ENCODE peak calls at places on chromosome 5, in seven cellular contexts. P is A549; J is small intestine; Z is stimulated activated CD4-positive, alpha-beta T cell treated with anti-CD3 and anti-CD28 coated beads, TNF-alpha, amount 100 ng/mL, for 48 hours; Q is HS-27A; H is esophagus squamous epithelium; M is right cardiac atrium. L is an unnamed sample.

GRCh38 chr5:62206150-62206829 is 99.7 kb upstream of the KIF2A start:
- DNase-seq in J (no peak), Z (no peak), H (no peak), Q (no peak), P (peak; percentile 28), M (no peak), L (no peak)

GRCh38 chr5:179766726-179767455 is 26.9 kb upstream of the LTC4S start:
- DNase-seq in H (no peak), Q (no peak), J (peak; percentile 49), Z (no peak), M (no peak), P (no peak), L (no peak)

GRCh38 chr5:127840198-127840524 is 137.0 kb downstream of the CCDC192 start:
- DNase-seq in H (no peak), M (no peak), Q (no peak), P (no peak), Z (no peak), J (no peak), L (no peak)

GRCh38 chr5:17339841-17340240 is 122.4 kb downstream of the BASP1 start:
- DNase-seq in Q (no peak), M (no peak), Z (no peak), P (no peak), J (no peak), H (no peak), L (no peak)

GRCh38 chr5:172144291-172144815 is 43.7 kb downstream of the STK10 start:
- DNase-seq in H (no peak), Z (no peak), Q (no peak), P (no peak), J (peak; percentile 27), M (peak; percentile 61), L (peak; percentile 43)

GRCh38 chr5:135456238-135457099 is 4.3 kb upstream of the TIFAB start:
- DNase-seq in M (peak; percentile 61), Q (no peak), P (no peak), H (no peak), J (no peak), Z (no peak), L (peak; percentile 68)

GRCh38 chr5:169944922-169945675 is 35.2 kb downstream of the INSYN2B start:
- DNase-seq in Q (no peak), H (no peak), M (no peak), J (no peak), P (no peak), Z (no peak), L (peak; percentile 31)

GRCh38 chr5:115160975-115161475 is 8.7 kb downstream of the TRIM36 start:
- DNase-seq in Q (no peak), J (no peak), Z (no peak), P (no peak), H (no peak), M (no peak), L (no peak)

GRCh38 chr5:97979740-97980139 is 793.7 kb upstream of the RGMB start:
- DNase-seq in M (peak; percentile 23), Z (no peak), H (no peak), Q (no peak), P (no peak), J (no peak), L (peak; percentile 23)

GRCh38 chr5:164637931-164638521 is 1132.6 kb downstream of the MAT2B start:
- DNase-seq in Z (no peak), J (no peak), P (no peak), H (no peak), M (no peak), Q (no peak), L (no peak)

GRCh38 chr5:142874537-142874936 is 104.4 kb downstream of the ARHGAP26 start:
- DNase-seq in P (peak; percentile 73), H (no peak), M (peak; percentile 92), J (peak; percentile 99), Q (no peak), Z (no peak), L (peak; percentile 91)

GRCh38 chr5:165101709-165102108 is 1596.3 kb downstream of the MAT2B start:
- DNase-seq in Q (no peak), J (no peak), P (no peak), M (no peak), H (no peak), Z (no peak), L (no peak)

GRCh38 chr5:127409236-127409921 is 108.1 kb upstream of the PRRC1 start:
- DNase-seq in Z (no peak), P (no peak), M (no peak), H (no peak), J (no peak), Q (no peak), L (no peak)

GRCh38 chr5:60674670-60675069 is 25.3 kb downstream of the DEPDC1B start:
- DNase-seq in M (no peak), Q (no peak), H (no peak), P (no peak), J (peak; percentile 66), Z (no peak), L (no peak)

GRCh38 chr5:125227333-125228075 is 481.1 kb upstream of the ZNF608 start:
- DNase-seq in H (no peak), P (peak; percentile 1), M (no peak), Q (no peak), Z (no peak), J (peak; percentile 6), L (no peak)

GRCh38 chr5:172697123-172698121 is 56.4 kb downstream of the NEURL1B start:
- DNase-seq in Q (peak; percentile 35), M (peak; percentile 90), P (peak; percentile 80), Z (peak; percentile 69), J (peak; percentile 95), H (peak; percentile 44), L (peak; percentile 92)

GRCh38 chr5:149641000-149641576 is 59.8 kb downstream of the ARHGEF37 start:
- DNase-seq in P (no peak), H (no peak), M (no peak), J (peak; percentile 97), Z (no peak), Q (no peak), L (no peak)

GRCh38 chr5:120330555-120330954 is 133.5 kb upstream of the PRR16 start:
- DNase-seq in M (no peak), H (no peak), P (no peak), Q (no peak), Z (no peak), J (no peak), L (no peak)

GRCh38 chr5:135978212-135978631 is 23.4 kb upstream of the LECT2 start:
- DNase-seq in H (no peak), J (no peak), M (no peak), Q (no peak), P (no peak), Z (no peak), L (no peak)

GRCh38 chr5:83227611-83228010 is 150.3 kb downstream of the XRCC4 start:
- DNase-seq in M (no peak), Q (no peak), H (no peak), Z (no peak), J (no peak), P (no peak), L (no peak)

GRCh38 chr5:140694276-140694675 is 3.0 kb downstream of the HARS2 start:
- DNase-seq in M (no peak), Z (no peak), P (no peak), Q (no peak), H (no peak), J (no peak), L (no peak)

GRCh38 chr5:176675676-176676360 is 28.5 kb downstream of the TSPAN17 start:
- DNase-seq in Q (no peak), H (no peak), P (peak; percentile 60), M (no peak), Z (no peak), J (peak; percentile 23), L (no peak)

GRCh38 chr5:149405550-149406202 is 26.6 kb upstream of the IL17B start:
- DNase-seq in J (no peak), Z (no peak), M (no peak), H (no peak), P (no peak), Q (no peak), L (no peak)

GRCh38 chr5:55853818-55854217 is 2.7 kb downstream of the IL31RA start:
- DNase-seq in P (no peak), H (no peak), Z (no peak), M (no peak), J (no peak), Q (no peak), L (no peak)

L was measured in left cardiac atrium.